ENCODE peak calls at places on chromosomes 11 and 22, in ten cellular contexts. One of them, this sample, is unnamed.
A peak's percentile ranks its signal among the peaks of the same experiment; 100 is the strongest.

GRCh38 chr11:63020671-63021255 is 5.1 kb upstream of the SLC22A8 start:
- DNase-seq in gastrocnemius medialis: no peak
- DNase-seq in CD4-positive, alpha-beta memory T cell: no peak
- DNase-seq in naive thymus-derived CD4-positive, alpha-beta T cell: no peak
- DNase-seq in heart left ventricle: no peak
- DNase-seq in MM.1S: peak; percentile 10
- DNase-seq in CD8-positive, alpha-beta memory T cell: no peak
- DNase-seq in cardiac muscle cell: no peak
- DNase-seq in PC-9: no peak
- DNase-seq in hepatocyte: no peak
- DNase-seq in this sample: no peak

GRCh38 chr11:100671471-100671870 is 15.6 kb upstream of the ARHGAP42 start:
- DNase-seq in cardiac muscle cell: no peak
- DNase-seq in naive thymus-derived CD4-positive, alpha-beta T cell: no peak
- DNase-seq in gastrocnemius medialis: no peak
- DNase-seq in hepatocyte: no peak
- DNase-seq in MM.1S: no peak
- DNase-seq in heart left ventricle: no peak
- DNase-seq in CD8-positive, alpha-beta memory T cell: no peak
- DNase-seq in CD4-positive, alpha-beta memory T cell: no peak
- DNase-seq in PC-9: peak; percentile 85
- DNase-seq in this sample: no peak

GRCh38 chr11:55503449-55503848 is 50.8 kb upstream of the OR4C15 start:
- DNase-seq in CD8-positive, alpha-beta memory T cell: no peak
- DNase-seq in PC-9: no peak
- DNase-seq in MM.1S: no peak
- DNase-seq in hepatocyte: no peak
- DNase-seq in cardiac muscle cell: no peak
- DNase-seq in heart left ventricle: no peak
- DNase-seq in naive thymus-derived CD4-positive, alpha-beta T cell: no peak
- DNase-seq in gastrocnemius medialis: no peak
- DNase-seq in CD4-positive, alpha-beta memory T cell: no peak
- DNase-seq in this sample: no peak

GRCh38 chr11:69245491-69246345 is 48.2 kb upstream of the MYEOV start:
- DNase-seq in CD8-positive, alpha-beta memory T cell: no peak
- DNase-seq in cardiac muscle cell: no peak
- DNase-seq in naive thymus-derived CD4-positive, alpha-beta T cell: no peak
- DNase-seq in gastrocnemius medialis: no peak
- DNase-seq in CD4-positive, alpha-beta memory T cell: no peak
- DNase-seq in PC-9: no peak
- DNase-seq in MM.1S: no peak
- DNase-seq in hepatocyte: no peak
- DNase-seq in heart left ventricle: peak; percentile 38
- DNase-seq in this sample: no peak

GRCh38 chr11:62546244-62546936 is at the start of gene AHNAK:
- DNase-seq in PC-9: no peak
- DNase-seq in gastrocnemius medialis: peak; percentile 88
- DNase-seq in MM.1S: peak; percentile 48
- DNase-seq in hepatocyte: peak; percentile 92
- DNase-seq in CD4-positive, alpha-beta memory T cell: peak; percentile 78
- DNase-seq in CD8-positive, alpha-beta memory T cell: peak; percentile 66
- DNase-seq in heart left ventricle: peak; percentile 89
- DNase-seq in cardiac muscle cell: peak; percentile 87
- DNase-seq in naive thymus-derived CD4-positive, alpha-beta T cell: peak; percentile 37
- DNase-seq in this sample: peak; percentile 60

GRCh38 chr11:32113200-32113599 is 22.3 kb downstream of the RCN1 start:
- DNase-seq in PC-9: peak; percentile 11
- DNase-seq in hepatocyte: no peak
- DNase-seq in naive thymus-derived CD4-positive, alpha-beta T cell: no peak
- DNase-seq in CD8-positive, alpha-beta memory T cell: no peak
- DNase-seq in MM.1S: no peak
- DNase-seq in CD4-positive, alpha-beta memory T cell: no peak
- DNase-seq in gastrocnemius medialis: peak; percentile 17
- DNase-seq in cardiac muscle cell: no peak
- DNase-seq in heart left ventricle: no peak
- DNase-seq in this sample: no peak

GRCh38 chr11:107590460-107591097 is 368 bp upstream of the ELMOD1 start:
- DNase-seq in naive thymus-derived CD4-positive, alpha-beta T cell: peak; percentile 18
- DNase-seq in gastrocnemius medialis: no peak
- DNase-seq in MM.1S: no peak
- DNase-seq in hepatocyte: no peak
- DNase-seq in cardiac muscle cell: no peak
- DNase-seq in CD8-positive, alpha-beta memory T cell: no peak
- DNase-seq in PC-9: no peak
- DNase-seq in CD4-positive, alpha-beta memory T cell: peak; percentile 19
- DNase-seq in heart left ventricle: no peak
- DNase-seq in this sample: no peak

GRCh38 chr11:62832346-62833234 is at the start of gene TEX54:
- DNase-seq in naive thymus-derived CD4-positive, alpha-beta T cell: no peak
- DNase-seq in cardiac muscle cell: no peak
- DNase-seq in CD8-positive, alpha-beta memory T cell: peak; percentile 13
- DNase-seq in MM.1S: no peak
- DNase-seq in gastrocnemius medialis: peak; percentile 57
- DNase-seq in CD4-positive, alpha-beta memory T cell: no peak
- DNase-seq in hepatocyte: peak; percentile 65
- DNase-seq in heart left ventricle: peak; percentile 46
- DNase-seq in PC-9: peak; percentile 3
- DNase-seq in this sample: no peak

DNA sequence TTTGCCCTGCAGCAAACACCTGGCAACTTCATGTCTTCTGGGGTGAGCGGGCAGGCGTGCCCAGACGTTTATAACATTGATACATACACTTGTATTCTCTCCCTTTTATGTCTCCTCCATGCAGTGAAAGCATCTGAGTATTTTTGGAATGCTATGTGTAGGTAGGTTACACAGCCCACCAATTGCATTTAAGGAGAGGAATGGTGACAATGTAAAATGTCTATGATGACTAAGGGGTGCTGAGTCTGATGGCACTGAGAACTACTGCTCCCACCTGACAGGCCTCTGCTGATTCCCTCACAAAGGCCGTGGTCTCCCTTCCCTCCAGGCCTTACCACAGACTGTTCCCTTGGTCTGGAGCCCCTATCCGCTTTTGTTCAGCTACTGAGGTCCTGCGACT is 22.9 kb upstream of the RASL10A start:
- DNase-seq in CD4-positive, alpha-beta memory T cell: no peak
- DNase-seq in MM.1S: no peak
- DNase-seq in naive thymus-derived CD4-positive, alpha-beta T cell: no peak
- DNase-seq in gastrocnemius medialis: no peak
- DNase-seq in CD8-positive, alpha-beta memory T cell: no peak
- DNase-seq in hepatocyte: no peak
- DNase-seq in heart left ventricle: no peak
- DNase-seq in cardiac muscle cell: no peak
- DNase-seq in PC-9: no peak
- DNase-seq in this sample: no peak
- H3K27ac ChIP-seq in CD4-positive, alpha-beta memory T cell: no peak overlapping the region
- H3K27ac ChIP-seq in MM.1S: no peak overlapping the region
- H3K27ac ChIP-seq in naive thymus-derived CD4-positive, alpha-beta T cell: no peak overlapping the region
- H3K27ac ChIP-seq in gastrocnemius medialis: peak overlapping the region; percentile 84
- H3K27ac ChIP-seq in CD8-positive, alpha-beta memory T cell: no peak overlapping the region
- H3K27ac ChIP-seq in hepatocyte: no peak overlapping the region
- H3K27ac ChIP-seq in heart left ventricle: no peak overlapping the region
- H3K27ac ChIP-seq in cardiac muscle cell: no peak overlapping the region
- H3K27ac ChIP-seq in PC-9: no peak overlapping the region
- H3K27ac ChIP-seq in this sample: no peak overlapping the region

GRCh38 chr11:73651252-73651651 is 4.9 kb downstream of the PLEKHB1 start:
- DNase-seq in cardiac muscle cell: no peak
- DNase-seq in CD4-positive, alpha-beta memory T cell: no peak
- DNase-seq in MM.1S: no peak
- DNase-seq in hepatocyte: no peak
- DNase-seq in heart left ventricle: no peak
- DNase-seq in naive thymus-derived CD4-positive, alpha-beta T cell: no peak
- DNase-seq in CD8-positive, alpha-beta memory T cell: no peak
- DNase-seq in PC-9: no peak
- DNase-seq in gastrocnemius medialis: no peak
- DNase-seq in this sample: no peak

GRCh38 chr11:73652856-73653559 is 6.6 kb downstream of the PLEKHB1 start:
- DNase-seq in naive thymus-derived CD4-positive, alpha-beta T cell: no peak
- DNase-seq in CD8-positive, alpha-beta memory T cell: no peak
- DNase-seq in hepatocyte: no peak
- DNase-seq in CD4-positive, alpha-beta memory T cell: no peak
- DNase-seq in gastrocnemius medialis: no peak
- DNase-seq in heart left ventricle: no peak
- DNase-seq in MM.1S: no peak
- DNase-seq in cardiac muscle cell: no peak
- DNase-seq in PC-9: no peak
- DNase-seq in this sample: no peak

GRCh38 chr11:73652046-73652730 is 5.8 kb downstream of the PLEKHB1 start:
- DNase-seq in CD8-positive, alpha-beta memory T cell: no peak
- DNase-seq in MM.1S: no peak
- DNase-seq in cardiac muscle cell: no peak
- DNase-seq in hepatocyte: no peak
- DNase-seq in gastrocnemius medialis: no peak
- DNase-seq in naive thymus-derived CD4-positive, alpha-beta T cell: no peak
- DNase-seq in PC-9: no peak
- DNase-seq in CD4-positive, alpha-beta memory T cell: no peak
- DNase-seq in heart left ventricle: peak; percentile 49
- DNase-seq in this sample: no peak

GRCh38 chr11:73650400-73650799 is 4.0 kb downstream of the PLEKHB1 start:
- DNase-seq in gastrocnemius medialis: no peak
- DNase-seq in naive thymus-derived CD4-positive, alpha-beta T cell: no peak
- DNase-seq in heart left ventricle: no peak
- DNase-seq in CD8-positive, alpha-beta memory T cell: no peak
- DNase-seq in CD4-positive, alpha-beta memory T cell: no peak
- DNase-seq in hepatocyte: no peak
- DNase-seq in MM.1S: no peak
- DNase-seq in PC-9: no peak
- DNase-seq in cardiac muscle cell: no peak
- DNase-seq in this sample: no peak

DNA sequence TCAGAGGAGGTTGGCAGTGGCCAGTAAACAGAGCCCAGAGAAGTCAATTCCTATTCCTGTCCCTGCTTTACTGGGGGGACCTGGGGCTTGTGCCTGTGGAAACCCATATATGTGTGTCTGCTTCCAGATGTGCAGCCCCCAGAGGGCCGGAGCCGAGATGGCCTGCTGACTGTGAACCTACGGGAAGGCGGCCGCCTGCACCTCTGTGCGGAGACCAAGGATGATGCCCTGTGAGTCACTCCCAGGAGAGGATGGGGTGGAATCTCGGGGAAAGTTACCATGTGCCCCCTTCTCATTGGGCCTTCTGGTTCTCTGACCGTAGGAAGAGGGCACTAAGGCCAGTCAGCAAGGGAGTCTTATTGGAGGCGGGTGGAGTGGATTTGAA is 5.3 kb downstream of the PLEKHB1 start:
- DNase-seq in PC-9: no peak
- DNase-seq in CD4-positive, alpha-beta memory T cell: no peak
- DNase-seq in MM.1S: no peak
- DNase-seq in cardiac muscle cell: no peak
- DNase-seq in heart left ventricle: no peak
- DNase-seq in CD8-positive, alpha-beta memory T cell: no peak
- DNase-seq in naive thymus-derived CD4-positive, alpha-beta T cell: no peak
- DNase-seq in gastrocnemius medialis: no peak
- DNase-seq in hepatocyte: no peak
- DNase-seq in this sample: no peak
- H3K4me1 ChIP-seq in PC-9: peaks cover 7% of the 10 kb centered on the region
- H3K4me1 ChIP-seq in CD4-positive, alpha-beta memory T cell: peaks cover 8% of the 10 kb centered on the region
- H3K4me1 ChIP-seq in MM.1S: peaks cover 4% of the 10 kb centered on the region
- H3K4me1 ChIP-seq in cardiac muscle cell: no peaks in the 10 kb centered on the region
- H3K4me1 ChIP-seq in heart left ventricle: peaks cover 3% of the 10 kb centered on the region
- H3K4me1 ChIP-seq in CD8-positive, alpha-beta memory T cell: peaks cover 15% of the 10 kb centered on the region
- H3K4me1 ChIP-seq in naive thymus-derived CD4-positive, alpha-beta T cell: peaks cover 7% of the 10 kb centered on the region
- H3K4me1 ChIP-seq in gastrocnemius medialis: peaks cover 3% of the 10 kb centered on the region
- H3K4me1 ChIP-seq in hepatocyte: no peaks in the 10 kb centered on the region
- H3K4me1 ChIP-seq in this sample: peaks cover 7% of the 10 kb centered on the region

GRCh38 chr22:47634342-47634741 is 871.9 kb downstream of the TBC1D22A start:
- DNase-seq in cardiac muscle cell: no peak
- DNase-seq in naive thymus-derived CD4-positive, alpha-beta T cell: no peak
- DNase-seq in hepatocyte: no peak
- DNase-seq in gastrocnemius medialis: no peak
- DNase-seq in MM.1S: peak; percentile 9
- DNase-seq in PC-9: no peak
- DNase-seq in heart left ventricle: no peak
- DNase-seq in CD8-positive, alpha-beta memory T cell: no peak
- DNase-seq in CD4-positive, alpha-beta memory T cell: no peak
- DNase-seq in this sample: no peak

GRCh38 chr22:47630741-47631534 is 868.5 kb downstream of the TBC1D22A start:
- DNase-seq in heart left ventricle: no peak
- DNase-seq in cardiac muscle cell: no peak
- DNase-seq in naive thymus-derived CD4-positive, alpha-beta T cell: no peak
- DNase-seq in PC-9: no peak
- DNase-seq in CD4-positive, alpha-beta memory T cell: no peak
- DNase-seq in hepatocyte: no peak
- DNase-seq in MM.1S: no peak
- DNase-seq in gastrocnemius medialis: no peak
- DNase-seq in CD8-positive, alpha-beta memory T cell: no peak
- DNase-seq in this sample: no peak

GRCh38 chr22:47631571-47632102 is 869.2 kb downstream of the TBC1D22A start:
- DNase-seq in naive thymus-derived CD4-positive, alpha-beta T cell: no peak
- DNase-seq in PC-9: peak; percentile 91
- DNase-seq in MM.1S: no peak
- DNase-seq in heart left ventricle: no peak
- DNase-seq in CD4-positive, alpha-beta memory T cell: no peak
- DNase-seq in hepatocyte: no peak
- DNase-seq in cardiac muscle cell: no peak
- DNase-seq in gastrocnemius medialis: no peak
- DNase-seq in CD8-positive, alpha-beta memory T cell: no peak
- DNase-seq in this sample: no peak

GRCh38 chr22:47633111-47633510 is 870.7 kb downstream of the TBC1D22A start:
- DNase-seq in heart left ventricle: no peak
- DNase-seq in CD8-positive, alpha-beta memory T cell: no peak
- DNase-seq in cardiac muscle cell: no peak
- DNase-seq in MM.1S: no peak
- DNase-seq in hepatocyte: no peak
- DNase-seq in PC-9: no peak
- DNase-seq in CD4-positive, alpha-beta memory T cell: no peak
- DNase-seq in gastrocnemius medialis: no peak
- DNase-seq in naive thymus-derived CD4-positive, alpha-beta T cell: no peak
- DNase-seq in this sample: no peak

DNA sequence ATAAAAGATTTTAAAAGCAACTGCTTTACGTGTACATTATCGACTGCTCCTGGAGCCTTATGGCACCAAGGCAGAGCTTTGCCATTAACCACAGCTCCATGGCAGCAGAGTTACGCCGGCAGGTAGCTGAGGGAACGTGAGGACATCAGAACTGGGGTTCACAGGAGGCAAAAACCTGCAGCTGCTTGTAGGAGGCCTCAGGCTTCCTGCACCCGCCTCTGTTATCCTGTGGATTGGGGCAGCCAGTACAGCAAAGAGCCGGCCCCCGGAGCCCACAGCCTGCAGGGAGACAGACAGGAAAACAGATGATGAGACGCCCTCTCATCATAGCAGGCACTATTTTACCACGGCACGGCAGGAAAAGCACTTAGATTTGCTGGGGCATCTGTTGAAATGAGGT is 870.2 kb downstream of the TBC1D22A start:
- DNase-seq in MM.1S: no peak
- DNase-seq in CD4-positive, alpha-beta memory T cell: no peak
- DNase-seq in CD8-positive, alpha-beta memory T cell: no peak
- DNase-seq in gastrocnemius medialis: no peak
- DNase-seq in PC-9: no peak
- DNase-seq in naive thymus-derived CD4-positive, alpha-beta T cell: no peak
- DNase-seq in cardiac muscle cell: no peak
- DNase-seq in heart left ventricle: no peak
- DNase-seq in hepatocyte: no peak
- DNase-seq in this sample: no peak
- H3K27me3 ChIP-seq in MM.1S: no peaks in the 10 kb centered on the region
- H3K27me3 ChIP-seq in CD4-positive, alpha-beta memory T cell: no peaks in the 10 kb centered on the region
- H3K27me3 ChIP-seq in CD8-positive, alpha-beta memory T cell: no peaks in the 10 kb centered on the region
- H3K27me3 ChIP-seq in gastrocnemius medialis: no peaks in the 10 kb centered on the region
- H3K27me3 ChIP-seq in PC-9: no peaks in the 10 kb centered on the region
- H3K27me3 ChIP-seq in naive thymus-derived CD4-positive, alpha-beta T cell: no peaks in the 10 kb centered on the region
- H3K27me3 ChIP-seq in cardiac muscle cell: no peaks in the 10 kb centered on the region
- H3K27me3 ChIP-seq in heart left ventricle: no peaks in the 10 kb centered on the region
- H3K27me3 ChIP-seq in hepatocyte: no peaks in the 10 kb centered on the region
- H3K27me3 ChIP-seq in this sample: no peaks in the 10 kb centered on the region

GRCh38 chr11:17558025-17558780 is 11.1 kb downstream of the OTOG start:
- DNase-seq in heart left ventricle: no peak
- DNase-seq in gastrocnemius medialis: no peak
- DNase-seq in PC-9: no peak
- DNase-seq in hepatocyte: no peak
- DNase-seq in CD4-positive, alpha-beta memory T cell: no peak
- DNase-seq in cardiac muscle cell: no peak
- DNase-seq in MM.1S: no peak
- DNase-seq in CD8-positive, alpha-beta memory T cell: no peak
- DNase-seq in naive thymus-derived CD4-positive, alpha-beta T cell: no peak
- DNase-seq in this sample: no peak
- H3K27ac ChIP-seq in heart left ventricle: no peak overlapping the region
- H3K27ac ChIP-seq in gastrocnemius medialis: no peak overlapping the region
- H3K27ac ChIP-seq in PC-9: no peak overlapping the region
- H3K27ac ChIP-seq in hepatocyte: no peak overlapping the region
- H3K27ac ChIP-seq in CD4-positive, alpha-beta memory T cell: no peak overlapping the region
- H3K27ac ChIP-seq in cardiac muscle cell: no peak overlapping the region
- H3K27ac ChIP-seq in MM.1S: no peak overlapping the region
- H3K27ac ChIP-seq in CD8-positive, alpha-beta memory T cell: no peak overlapping the region
- H3K27ac ChIP-seq in naive thymus-derived CD4-positive, alpha-beta T cell: no peak overlapping the region
- H3K27ac ChIP-seq in this sample: no peak overlapping the region